ENCODE peak calls at places on chromosomes 4 and X, in five cellular contexts. W, R, S, T and J are unnamed samples.

GRCh38 chrX:134171661-134172587 is 65.1 kb upstream of the CCDC160 start:
- DNase-seq in T (peak), R (no peak), W (no peak), S (no peak), J (no peak)

GRCh38 chr4:123731009-123731408 is 334.4 kb downstream of the SPRY1 start:
- DNase-seq in W (no peak), S (no peak), T (no peak), R (no peak), J (no peak)

GRCh38 chrX:9845574-9845948 is 59.3 kb downstream of the SHROOM2 start:
- DNase-seq in T (no peak), S (no peak), R (peak), W (no peak), J (no peak)

GRCh38 chrX:122512561-122513072 is 671.5 kb upstream of the GRIA3 start:
- DNase-seq in T (no peak), S (no peak), W (no peak), R (no peak), J (no peak)

GRCh38 chrX:47351706-47352105 is 18.7 kb upstream of the ZNF157 start:
- DNase-seq in W (no peak), T (no peak), S (no peak), R (no peak), J (no peak)

GRCh38 chr4:57418133-57418532 is 307.9 kb upstream of the IGFBP7 start:
- DNase-seq in T (no peak), S (no peak), W (no peak), R (no peak), J (no peak)

GRCh38 chrX:41148553-41148952 is 63.3 kb downstream of the USP9X start:
- DNase-seq in R (no peak), W (no peak), S (no peak), T (no peak), J (no peak)

GRCh38 chrX:32530802-32531403 is 680.4 kb downstream of the DMD start:
- DNase-seq in S (no peak), R (peak), W (peak), T (no peak), J (no peak)

GRCh38 chr4:132670557-132670956 is 478.5 kb upstream of the PCDH10 start:
- DNase-seq in T (no peak), R (no peak), S (no peak), W (no peak), J (no peak)

DNA sequence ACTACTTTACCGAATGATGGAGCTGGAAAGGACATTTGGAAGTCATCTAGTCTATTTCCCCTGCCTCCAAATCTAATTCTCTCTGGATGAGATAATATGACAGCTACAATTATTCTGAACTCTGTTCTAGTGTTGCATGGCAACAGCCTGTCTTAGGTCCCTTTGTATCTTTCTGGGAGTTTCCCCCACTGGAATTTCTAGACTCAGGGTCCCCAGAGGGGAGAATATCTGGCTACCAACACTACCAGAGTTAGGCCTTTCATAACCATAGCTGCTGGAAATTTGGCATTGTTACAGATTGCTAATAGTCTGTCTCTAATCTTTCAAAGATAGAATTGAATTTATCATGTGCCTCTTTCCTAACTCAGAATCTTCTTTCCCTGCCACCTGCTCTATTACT is 4.5 kb downstream of the MSN start:
- DNase-seq in W (no peak), S (no peak), T (no peak), R (no peak), J (no peak)
- TF ChIP-seq TAF1 in W (no peak), S (no peak), T (no peak), R (no peak), J (no peak)

GRCh38 chr4:185202984-185203379 is 818 bp downstream of the CFAP97 start:
- DNase-seq in T (no peak), R (no peak), S (no peak), W (no peak), J (no peak)
- TF ChIP-seq TAF1 in T (no peak), R (no peak), S (no peak), W (no peak), J (no peak)

GRCh38 chrX:97446298-97446882 is 562.7 kb downstream of the RPA4 start:
- DNase-seq in R (no peak), W (no peak), S (no peak), T (peak), J (no peak)
- TF ChIP-seq TAF1 in R (no peak), W (no peak), S (no peak), T (no peak), J (no peak)

GRCh38 chr4:5825642-5826041 is 67.2 kb downstream of the CRMP1 start:
- DNase-seq in W (no peak), T (no peak), S (no peak), R (no peak), J (no peak)
- TF ChIP-seq TAF1 in W (no peak), T (no peak), S (no peak), R (no peak), J (no peak)

GRCh38 chr4:9867746-9868425 is 86.5 kb downstream of the DRD5 start:
- DNase-seq in S (no peak), R (no peak), W (no peak), T (no peak), J (no peak)
- TF ChIP-seq TAF1 in S (no peak), R (no peak), W (no peak), T (no peak), J (no peak)

GRCh38 chr4:85061974-85062373 is 95.5 kb upstream of the WDFY3 start:
- DNase-seq in R (no peak), T (no peak), W (no peak), S (no peak), J (no peak)

GRCh38 chr4:85055558-85055957 is 89.1 kb upstream of the WDFY3 start:
- DNase-seq in S (no peak), T (no peak), W (no peak), R (no peak), J (no peak)

GRCh38 chr4:85058551-85058950 is 92.1 kb upstream of the WDFY3 start:
- DNase-seq in T (no peak), W (no peak), R (no peak), S (no peak), J (no peak)
- TF ChIP-seq TAF1 in T (no peak), W (no peak), R (no peak), S (no peak), J (no peak)